ENCODE peak calls at places on chromosomes 7 and 10, in five cellular contexts. One of them, this sample, is unnamed.

GRCh38 chr10:63630928-63631685 is 109.9 kb downstream of the REEP3 start:
- DNase-seq in A549: no peak
- DNase-seq in H1: no peak
- DNase-seq in K562: no peak
- DNase-seq in HepG2: no peak
- DNase-seq in this sample: no peak

GRCh38 chr10:32878646-32879045 is 79.4 kb downstream of the ITGB1 start:
- DNase-seq in A549: no peak
- DNase-seq in H1: no peak
- DNase-seq in K562: no peak
- DNase-seq in HepG2: no peak
- DNase-seq in this sample: no peak

GRCh38 chr7:32594965-32595364 is 99.7 kb downstream of the AVL9 start:
- DNase-seq in A549: no peak
- DNase-seq in H1: no peak
- DNase-seq in K562: no peak
- DNase-seq in HepG2: no peak
- DNase-seq in this sample: no peak

GRCh38 chr10:100727808-100728207 is 17.6 kb upstream of the PAX2 start:
- DNase-seq in A549: no peak
- DNase-seq in H1: no peak
- DNase-seq in K562: no peak
- DNase-seq in HepG2: no peak
- DNase-seq in this sample: no peak

GRCh38 chr10:11113156-11113555 is 95.5 kb downstream of the CELF2 start:
- DNase-seq in A549: no peak
- DNase-seq in H1: no peak
- DNase-seq in K562: peak
- DNase-seq in HepG2: no peak
- DNase-seq in this sample: peak

GRCh38 chr10:128140425-128140824 is 14.2 kb upstream of the MKI67 start:
- DNase-seq in A549: no peak
- DNase-seq in H1: no peak
- DNase-seq in K562: no peak
- DNase-seq in HepG2: no peak
- DNase-seq in this sample: no peak

GRCh38 chr10:120557296-120557810 is 100.3 kb downstream of the PLPP4 start:
- DNase-seq in A549: no peak
- DNase-seq in H1: no peak
- DNase-seq in K562: no peak
- DNase-seq in HepG2: no peak
- DNase-seq in this sample: no peak

GRCh38 chr10:127012769-127013152 is 107.5 kb downstream of the DOCK1 start:
- DNase-seq in A549: no peak
- DNase-seq in H1: no peak
- DNase-seq in K562: no peak
- DNase-seq in HepG2: no peak
- DNase-seq in this sample: no peak

GRCh38 chr7:20284398-20285143 is 46.1 kb upstream of the ITGB8 start:
- DNase-seq in A549: no peak
- DNase-seq in H1: no peak
- DNase-seq in K562: no peak
- DNase-seq in HepG2: no peak
- DNase-seq in this sample: no peak

GRCh38 chr7:123751816-123752215 is 3.0 kb upstream of the WASL start:
- DNase-seq in A549: no peak
- DNase-seq in H1: no peak
- DNase-seq in K562: no peak
- DNase-seq in HepG2: no peak
- DNase-seq in this sample: no peak

GRCh38 chr7:46494441-46494840 is 573.4 kb upstream of the IGFBP3 start:
- DNase-seq in A549: no peak
- DNase-seq in H1: no peak
- DNase-seq in K562: no peak
- DNase-seq in HepG2: no peak
- DNase-seq in this sample: no peak

GRCh38 chr7:74217455-74218342 is 7.9 kb downstream of the LAT2 start:
- DNase-seq in A549: no peak
- DNase-seq in H1: no peak
- DNase-seq in K562: no peak
- DNase-seq in HepG2: no peak
- DNase-seq in this sample: peak

GRCh38 chr7:131250331-131250730 is 77.3 kb upstream of the MKLN1 start:
- DNase-seq in A549: no peak
- DNase-seq in H1: no peak
- DNase-seq in K562: no peak
- DNase-seq in HepG2: no peak
- DNase-seq in this sample: no peak

GRCh38 chr10:75070478-75071163 is 40.8 kb upstream of the SAMD8 start:
- DNase-seq in A549: no peak
- DNase-seq in H1: no peak
- DNase-seq in K562: no peak
- DNase-seq in HepG2: no peak
- DNase-seq in this sample: no peak

GRCh38 chr10:15324611-15325010 is 46.5 kb downstream of the FAM171A1 start:
- DNase-seq in A549: no peak
- DNase-seq in H1: no peak
- DNase-seq in K562: no peak
- DNase-seq in HepG2: no peak
- DNase-seq in this sample: no peak

GRCh38 chr10:89115876-89116627 is 91.1 kb downstream of the CH25H start:
- DNase-seq in A549: peak
- DNase-seq in H1: no peak
- DNase-seq in K562: no peak
- DNase-seq in HepG2: no peak
- DNase-seq in this sample: no peak

GRCh38 chr7:31123317-31123716 is 71.2 kb downstream of the ADCYAP1R1 start:
- DNase-seq in A549: no peak
- DNase-seq in H1: peak
- DNase-seq in K562: no peak
- DNase-seq in HepG2: no peak
- DNase-seq in this sample: no peak

GRCh38 chr7:70614237-70614984 is 517.5 kb upstream of the GALNT17 start:
- DNase-seq in A549: no peak
- DNase-seq in H1: peak
- DNase-seq in K562: no peak
- DNase-seq in HepG2: no peak
- DNase-seq in this sample: no peak

GRCh38 chr10:71718165-71718678 is 1.4 kb downstream of the C10orf105 start:
- DNase-seq in A549: no peak
- DNase-seq in H1: no peak
- DNase-seq in K562: no peak
- DNase-seq in HepG2: no peak
- DNase-seq in this sample: no peak

GRCh38 chr10:20630092-20630643 is 266.9 kb downstream of the NEBL start:
- DNase-seq in A549: no peak
- DNase-seq in H1: no peak
- DNase-seq in K562: no peak
- DNase-seq in HepG2: no peak
- DNase-seq in this sample: no peak

GRCh38 chr7:73717991-73718405 is 1.5 kb downstream of the STX1A start:
- DNase-seq in A549: no peak
- DNase-seq in H1: no peak
- DNase-seq in K562: no peak
- DNase-seq in HepG2: no peak
- DNase-seq in this sample: no peak

GRCh38 chr10:86520871-86521619 is 547 bp downstream of the WAPL start:
- DNase-seq in A549: peak
- DNase-seq in H1: peak
- DNase-seq in K562: peak
- DNase-seq in HepG2: peak
- DNase-seq in this sample: no peak

GRCh38 chr7:128814496-128814895 is 15.7 kb upstream of the FLNC start:
- DNase-seq in A549: no peak
- DNase-seq in H1: no peak
- DNase-seq in K562: no peak
- DNase-seq in HepG2: no peak
- DNase-seq in this sample: no peak

DNA sequence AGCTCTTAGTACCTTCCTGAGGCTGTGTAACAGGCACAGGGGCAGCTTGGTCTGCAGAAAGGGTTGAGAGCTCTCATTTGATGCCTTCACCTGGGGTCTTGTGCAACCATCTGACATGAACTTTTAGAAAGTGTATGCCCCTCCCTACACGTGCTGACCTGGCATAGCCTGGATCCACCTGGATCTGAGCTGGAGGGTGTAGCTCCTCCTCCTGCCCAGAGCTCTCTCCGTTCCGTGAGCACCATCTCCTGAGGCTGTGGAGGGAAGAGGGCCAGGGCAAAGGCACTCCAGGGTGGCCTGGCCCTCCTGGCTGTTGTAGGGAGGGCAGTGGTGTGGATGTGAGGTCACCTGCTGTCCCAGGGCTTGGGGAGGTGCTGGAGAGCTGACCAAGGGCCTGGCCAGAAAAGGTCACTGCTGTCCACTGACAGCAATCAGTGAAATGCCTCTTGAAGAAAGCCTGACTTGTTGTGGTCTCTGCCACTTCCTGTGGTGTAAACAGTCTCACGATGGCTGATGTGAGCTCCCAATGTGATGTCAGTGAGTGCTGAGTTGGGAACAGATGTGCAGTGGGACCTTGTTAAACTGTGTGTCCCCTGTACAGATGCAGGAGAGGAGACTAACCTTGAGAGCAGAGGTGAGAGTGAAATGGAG is 23.0 kb downstream of the AMZ1 start:
- DNase-seq in A549: no peak
- DNase-seq in H1: no peak
- DNase-seq in K562: no peak
- DNase-seq in HepG2: no peak
- DNase-seq in this sample: peak
- TF ChIP-seq CHD2 in A549: no peak
- TF ChIP-seq CHD2 in H1: no peak
- TF ChIP-seq CHD2 in K562: no peak
- TF ChIP-seq CHD2 in HepG2: no peak
- TF ChIP-seq CHD2 in this sample: peak

GRCh38 chr10:34760606-34761005 is 54.5 kb downstream of the PARD3 start:
- DNase-seq in A549: no peak
- DNase-seq in H1: no peak
- DNase-seq in K562: no peak
- DNase-seq in HepG2: no peak
- DNase-seq in this sample: no peak

GRCh38 chr10:34762156-34762555 is 52.9 kb downstream of the PARD3 start:
- DNase-seq in A549: no peak
- DNase-seq in H1: no peak
- DNase-seq in K562: no peak
- DNase-seq in HepG2: no peak
- DNase-seq in this sample: no peak

GRCh38 chr10:34762603-34763299 is 52.3 kb downstream of the PARD3 start:
- DNase-seq in A549: no peak
- DNase-seq in H1: no peak
- DNase-seq in K562: no peak
- DNase-seq in HepG2: peak
- DNase-seq in this sample: no peak

GRCh38 chr10:34759837-34760215 is 55.3 kb downstream of the PARD3 start:
- DNase-seq in A549: no peak
- DNase-seq in H1: no peak
- DNase-seq in K562: no peak
- DNase-seq in HepG2: no peak
- DNase-seq in this sample: no peak

GRCh38 chr10:34761443-34761842 is 53.7 kb downstream of the PARD3 start:
- DNase-seq in A549: no peak
- DNase-seq in H1: no peak
- DNase-seq in K562: no peak
- DNase-seq in HepG2: no peak
- DNase-seq in this sample: no peak
- TF ChIP-seq USF2 in A549: no peak
- TF ChIP-seq USF2 in H1: no peak
- TF ChIP-seq USF2 in K562: no peak
- TF ChIP-seq USF2 in HepG2: no peak
- TF ChIP-seq USF2 in this sample: no peak

GRCh38 chr7:140671966-140672365 is 779 bp upstream of the ADCK2 start:
- DNase-seq in A549: no peak
- DNase-seq in H1: peak
- DNase-seq in K562: no peak
- DNase-seq in HepG2: no peak
- DNase-seq in this sample: no peak

GRCh38 chr7:140668641-140669040 is 4.1 kb upstream of the ADCK2 start:
- DNase-seq in A549: no peak
- DNase-seq in H1: no peak
- DNase-seq in K562: no peak
- DNase-seq in HepG2: no peak
- DNase-seq in this sample: no peak

GRCh38 chr7:140670343-140670935 is 2.3 kb upstream of the ADCK2 start:
- DNase-seq in A549: no peak
- DNase-seq in H1: no peak
- DNase-seq in K562: peak
- DNase-seq in HepG2: no peak
- DNase-seq in this sample: no peak

GRCh38 chr7:140669352-140669751 is 3.4 kb upstream of the ADCK2 start:
- DNase-seq in A549: no peak
- DNase-seq in H1: no peak
- DNase-seq in K562: no peak
- DNase-seq in HepG2: no peak
- DNase-seq in this sample: no peak

DNA sequence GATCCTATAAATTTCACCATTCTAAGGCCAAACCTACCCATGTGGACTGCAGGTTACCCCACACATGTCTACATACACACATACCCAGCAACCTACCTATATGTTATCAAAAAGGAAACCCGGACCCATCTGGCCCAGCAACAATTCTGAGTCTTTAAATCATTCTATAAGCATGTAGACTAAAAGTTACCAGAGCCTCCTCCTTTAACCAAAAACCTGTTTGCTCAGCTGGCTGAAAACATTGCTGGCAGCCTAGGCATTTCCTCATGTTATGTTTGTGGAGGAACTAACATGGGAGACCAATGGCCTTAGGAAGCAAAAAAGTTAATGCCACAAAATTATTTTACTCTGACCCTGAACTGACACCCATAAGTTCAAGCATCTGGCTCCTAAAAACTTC is 5.3 kb upstream of the ADCK2 start:
- DNase-seq in A549: no peak
- DNase-seq in H1: no peak
- DNase-seq in K562: no peak
- DNase-seq in HepG2: no peak
- DNase-seq in this sample: no peak
- TF ChIP-seq HDAC2 in A549: no peak
- TF ChIP-seq HDAC2 in H1: no peak
- TF ChIP-seq HDAC2 in K562: no peak
- TF ChIP-seq HDAC2 in HepG2: no peak
- TF ChIP-seq HDAC2 in this sample: no peak

GRCh38 chr7:44103566-44103940 is 592 bp upstream of the AEBP1 start:
- DNase-seq in A549: no peak
- DNase-seq in H1: no peak
- DNase-seq in K562: no peak
- DNase-seq in HepG2: no peak
- DNase-seq in this sample: no peak

GRCh38 chr7:44105832-44106231 is 1.7 kb downstream of the AEBP1 start:
- DNase-seq in A549: no peak
- DNase-seq in H1: no peak
- DNase-seq in K562: no peak
- DNase-seq in HepG2: no peak
- DNase-seq in this sample: no peak

GRCh38 chr7:44104880-44105771 is 981 bp downstream of the AEBP1 start:
- DNase-seq in A549: no peak
- DNase-seq in H1: peak
- DNase-seq in K562: no peak
- DNase-seq in HepG2: no peak
- DNase-seq in this sample: no peak

GRCh38 chr7:44102846-44103565 is 1.1 kb upstream of the AEBP1 start:
- DNase-seq in A549: no peak
- DNase-seq in H1: no peak
- DNase-seq in K562: no peak
- DNase-seq in HepG2: no peak
- DNase-seq in this sample: no peak

GRCh38 chr7:44103941-44104879 is at the start of gene AEBP1:
- DNase-seq in A549: no peak
- DNase-seq in H1: peak
- DNase-seq in K562: peak
- DNase-seq in HepG2: no peak
- DNase-seq in this sample: no peak
- TF ChIP-seq CHD2 in A549: no peak
- TF ChIP-seq CHD2 in H1: no peak
- TF ChIP-seq CHD2 in K562: no peak
- TF ChIP-seq CHD2 in HepG2: no peak
- TF ChIP-seq CHD2 in this sample: no peak